ENCODE peak calls at places on chromosome 13, in nine cellular contexts. T is OCI-LY7; D is HCT116; U is naive thymus-derived CD4-positive, alpha-beta T cell; Z is body of pancreas; A is tibial artery; F is stomach; P is CD8-positive, alpha-beta memory T cell; L is heart right ventricle. H is an unnamed sample.

GRCh38 chr13:52851153-52851962 is 2.9 kb upstream of the PCDH8 start:
- DNase-seq in F (peak; percentile 32), A (peak; percentile 27), P (no peak), U (no peak), D (no peak), L (peak; percentile 29), T (no peak), Z (peak; percentile 23), H (peak; percentile 22)

GRCh38 chr13:42233726-42234125 is 38.2 kb upstream of the AKAP11 start:
- DNase-seq in L (no peak), Z (no peak), D (no peak), F (no peak), P (no peak), T (no peak), A (no peak), U (no peak), H (no peak)

GRCh38 chr13:52600666-52601065 is 41.6 kb upstream of the HNRNPA1L2 start:
- DNase-seq in Z (no peak), P (no peak), T (no peak), U (no peak), A (no peak), D (no peak), F (no peak), L (no peak), H (no peak)

GRCh38 chr13:47420568-47420967 is 523.7 kb upstream of the HTR2A start:
- DNase-seq in F (no peak), U (no peak), L (no peak), A (no peak), T (no peak), P (no peak), D (no peak), Z (no peak), H (no peak)

GRCh38 chr13:79155883-79156282 is 250.2 kb downstream of the RBM26 start:
- DNase-seq in P (no peak), T (no peak), F (no peak), D (no peak), L (no peak), Z (no peak), U (no peak), A (no peak), H (no peak)

GRCh38 chr13:53622431-53622830 is 593.8 kb downstream of the OLFM4 start:
- DNase-seq in P (no peak), D (no peak), L (no peak), U (no peak), A (no peak), Z (no peak), T (no peak), F (no peak), H (no peak)

GRCh38 chr13:41835871-41836270 is 125.0 kb downstream of the VWA8 start:
- DNase-seq in P (no peak), A (no peak), F (no peak), D (no peak), Z (no peak), U (no peak), L (no peak), T (no peak), H (no peak)

GRCh38 chr13:24540236-24541126 is 27.9 kb upstream of the PARP4 start:
- DNase-seq in A (no peak), L (no peak), D (no peak), F (no peak), Z (no peak), P (no peak), U (no peak), T (no peak), H (peak; percentile 53)

GRCh38 chr13:98672947-98673545 is 79.4 kb downstream of the SLC15A1 start:
- DNase-seq in L (peak; percentile 72), P (no peak), T (peak; percentile 56), Z (peak; percentile 80), U (peak; percentile 30), D (peak; percentile 71), A (peak; percentile 74), F (peak; percentile 73), H (peak; percentile 83)

GRCh38 chr13:92716749-92717148 is 509.9 kb upstream of the GPC6 start:
- DNase-seq in Z (no peak), D (no peak), U (no peak), T (no peak), P (no peak), F (no peak), L (no peak), A (no peak), H (no peak)

GRCh38 chr13:30750036-30750435 is 14.7 kb downstream of the ALOX5AP start:
- DNase-seq in D (no peak), A (no peak), L (no peak), P (no peak), T (no peak), Z (no peak), U (no peak), F (no peak), H (peak; percentile 79)

GRCh38 chr13:34942732-34943674 is 933 bp downstream of the NBEA start:
- DNase-seq in P (no peak), A (peak; percentile 19), U (peak; percentile 7), F (peak; percentile 44), Z (peak; percentile 44), T (peak; percentile 28), L (peak; percentile 21), D (no peak), H (peak; percentile 15)

GRCh38 chr13:49602005-49602404 is 16.6 kb upstream of the RCBTB1 start:
- DNase-seq in F (no peak), U (no peak), L (no peak), T (no peak), P (no peak), A (no peak), D (no peak), Z (no peak), H (no peak)

GRCh38 chr13:99496322-99497142 is 4.7 kb upstream of the TM9SF2 start:
- DNase-seq in T (no peak), D (peak; percentile 36), U (peak; percentile 79), A (peak; percentile 76), L (peak; percentile 84), Z (peak; percentile 20), F (peak; percentile 81), P (peak; percentile 55), H (peak; percentile 68)

GRCh38 chr13:19864339-19865309 is 1.2 kb upstream of the ZMYM5 start:
- DNase-seq in F (peak; percentile 70), P (peak; percentile 57), D (no peak), T (peak; percentile 85), U (peak; percentile 80), L (peak; percentile 76), Z (peak; percentile 68), A (peak; percentile 68), H (peak; percentile 85)

GRCh38 chr13:48291730-48292129 is 11.8 kb upstream of the RB1 start:
- DNase-seq in T (no peak), U (no peak), F (peak; percentile 28), L (no peak), P (no peak), D (no peak), A (no peak), Z (no peak), H (no peak)

GRCh38 chr13:77330009-77330471 is 3.1 kb upstream of the MYCBP2 start:
- DNase-seq in U (peak; percentile 29), T (peak; percentile 69), F (no peak), D (no peak), L (no peak), A (no peak), Z (no peak), P (no peak), H (no peak)

GRCh38 chr13:49020940-49021548 is 45.3 kb downstream of the FNDC3A start:
- DNase-seq in P (no peak), F (no peak), A (no peak), L (no peak), U (no peak), Z (no peak), D (no peak), T (no peak), H (no peak)

GRCh38 chr13:71252191-71252704 is 614.8 kb downstream of the DACH1 start:
- DNase-seq in T (no peak), U (no peak), A (no peak), D (no peak), L (no peak), P (no peak), Z (no peak), F (no peak), H (no peak)

GRCh38 chr13:21139374-21139773 is 37.0 kb downstream of the SKA3 start:
- DNase-seq in D (no peak), P (no peak), T (peak; percentile 23), L (no peak), F (no peak), A (no peak), Z (no peak), U (no peak), H (no peak)
- H3K4me3 ChIP-seq in D (peak overlapping the region; percentile 90), P (peak overlapping the region; percentile 79), T (peak overlapping the region; percentile 99), L (peak overlapping the region; percentile 87), F (peak overlapping the region; percentile 74), A (peak overlapping the region; percentile 69), Z (no peak overlapping the region), U (peak overlapping the region; percentile 95), H (peak overlapping the region; percentile 66)

DNA sequence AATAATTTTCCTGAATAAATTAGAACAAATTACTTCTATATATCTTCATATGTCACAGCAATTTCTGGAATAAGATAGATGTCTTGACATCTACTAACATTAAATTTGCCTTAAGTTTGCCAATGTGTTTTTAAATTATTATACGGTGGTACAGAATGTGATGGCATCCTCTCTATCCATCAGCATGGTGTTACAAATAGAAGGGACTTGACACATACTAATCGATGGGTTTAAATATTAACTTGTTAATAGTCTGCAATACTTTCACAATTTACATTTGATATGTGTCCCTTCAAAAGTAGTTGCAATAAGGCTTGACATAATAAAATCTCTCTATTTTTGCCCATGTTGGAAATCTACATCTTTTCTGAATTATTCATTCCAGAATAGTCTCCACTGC is 65.1 kb upstream of the PRR20A start:
- DNase-seq in P (no peak), U (no peak), F (no peak), A (no peak), D (no peak), Z (no peak), L (no peak), T (no peak), H (no peak)
- H3K27ac ChIP-seq in P (no peak overlapping the region), U (no peak overlapping the region), F (no peak overlapping the region), A (no peak overlapping the region), D (no peak overlapping the region), Z (no peak overlapping the region), L (no peak overlapping the region), T (no peak overlapping the region), H (no peak overlapping the region)

GRCh38 chr13:25806304-25806974 is 245.4 kb downstream of the SHISA2 start:
- DNase-seq in U (no peak), D (no peak), T (no peak), F (no peak), P (no peak), A (no peak), L (no peak), Z (no peak), H (no peak)
- H3K9me3 ChIP-seq in U (no peaks in the 10 kb centered on the region), D (no peaks in the 10 kb centered on the region), T (no peaks in the 10 kb centered on the region), F (no peaks in the 10 kb centered on the region), P (no peaks in the 10 kb centered on the region), A (no peaks in the 10 kb centered on the region), L (peaks cover under 1% of the 10 kb centered on the region), Z (no peaks in the 10 kb centered on the region), H (no peaks in the 10 kb centered on the region)

DNA sequence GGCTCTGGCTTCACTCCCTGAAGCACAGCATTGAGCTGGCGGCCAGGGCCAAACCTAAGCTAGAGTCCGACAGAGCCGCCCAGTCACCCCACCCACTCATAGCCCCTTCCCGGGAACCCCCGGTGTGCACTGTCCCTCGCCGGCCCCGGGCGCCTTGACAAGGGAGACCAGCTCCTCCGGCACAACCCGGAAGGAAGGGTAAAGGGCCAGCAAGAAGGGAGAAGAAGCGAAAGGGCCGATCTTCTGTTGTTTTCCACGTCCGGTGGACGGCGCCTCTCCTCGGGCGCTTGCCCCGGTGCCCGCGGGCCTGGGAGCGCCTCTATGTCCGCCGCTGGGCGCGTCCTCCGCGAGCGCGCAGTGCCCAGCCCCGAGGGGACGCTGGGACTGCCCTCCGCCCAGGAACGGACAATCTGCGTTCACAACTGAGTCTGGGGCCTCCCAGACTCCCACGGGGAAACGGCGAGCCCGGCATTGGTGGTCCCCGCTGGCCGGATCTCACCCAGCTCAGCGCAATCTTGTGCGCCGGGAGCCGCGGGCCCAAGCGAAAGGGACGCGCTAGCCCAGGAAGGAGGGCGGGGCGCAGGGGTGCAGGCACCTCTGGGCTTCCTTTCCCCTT is 172.5 kb upstream of the MIR17HG start:
- DNase-seq in L (no peak), U (no peak), F (no peak), T (no peak), A (no peak), Z (peak; percentile 15), P (no peak), D (no peak), H (no peak)
- H3K4me3 ChIP-seq in L (peak overlapping the region; percentile 56), U (no peak overlapping the region), F (peak overlapping the region; percentile 44), T (no peak overlapping the region), A (peak overlapping the region; percentile 28), Z (peak overlapping the region; percentile 19), P (no peak overlapping the region), D (no peak overlapping the region), H (peak overlapping the region; percentile 31)

H was measured in right cardiac atrium.